ENCODE peak calls at places on chromosomes 6 and 20, in ten cellular contexts. K, X, U, G, E, H, A, T, M and W are unnamed samples. For H3K4me1, the result is how much of the 10 kb centered on the place peaks cover.

GRCh38 chr6:157541618-157542404 is 160.8 kb downstream of the ZDHHC14 start:
- DNase-seq in K (no peak), X (no peak), U (no peak), G (no peak), E (no peak), H (no peak), A (no peak), T (no peak), M (no peak), W (no peak)

GRCh38 chr6:151482290-151482689 is 11.5 kb upstream of the CCDC170 start:
- DNase-seq in K (no peak), X (no peak), U (no peak), G (no peak), E (no peak), H (no peak), A (no peak), T (no peak), M (no peak), W (no peak)

GRCh38 chr6:103122766-103123601 is 1729.5 kb downstream of the GRIK2 start:
- DNase-seq in K (peak), X (no peak), U (peak), G (peak), E (no peak), H (no peak), A (peak), T (peak), M (peak), W (no peak)

GRCh38 chr6:79536615-79536968 is 638 bp downstream of the LCA5 start:
- DNase-seq in K (peak), X (no peak), U (no peak), G (peak), E (no peak), H (no peak), A (peak), T (no peak), M (no peak), W (peak)

GRCh38 chr6:38528196-38528965 is 111.3 kb downstream of the BTBD9 start:
- DNase-seq in K (no peak), X (no peak), U (no peak), G (no peak), E (no peak), H (no peak), A (no peak), T (no peak), M (no peak), W (no peak)

GRCh38 chr6:131470549-131470948 is 102.5 kb upstream of the ARG1 start:
- DNase-seq in K (no peak), X (no peak), U (no peak), G (no peak), E (no peak), H (no peak), A (no peak), T (no peak), M (no peak), W (no peak)

GRCh38 chr6:89483111-89483720 is 50.3 kb downstream of the ANKRD6 start:
- DNase-seq in K (peak), X (no peak), U (no peak), G (peak), E (no peak), H (no peak), A (no peak), T (peak), M (no peak), W (no peak)

GRCh38 chr6:99609839-99610489 is 3.3 kb downstream of the PRDM13 start:
- DNase-seq in K (no peak), X (no peak), U (no peak), G (no peak), E (no peak), H (no peak), A (no peak), T (no peak), M (no peak), W (no peak)

GRCh38 chr6:117561128-117561527 is 41.2 kb downstream of the GOPC start:
- DNase-seq in K (no peak), X (no peak), U (no peak), G (no peak), E (no peak), H (no peak), A (no peak), T (no peak), M (no peak), W (no peak)

GRCh38 chr6:89895273-89895874 is 1.1 kb downstream of the GJA10 start:
- DNase-seq in K (peak), X (no peak), U (no peak), G (no peak), E (no peak), H (no peak), A (no peak), T (peak), M (no peak), W (no peak)

GRCh38 chr6:126188271-126188909 is 151.5 kb upstream of the CENPW start:
- DNase-seq in K (no peak), X (no peak), U (no peak), G (no peak), E (no peak), H (no peak), A (no peak), T (peak), M (no peak), W (no peak)

GRCh38 chr6:110897433-110897832 is 22.8 kb downstream of the AMD1 start:
- DNase-seq in K (no peak), X (no peak), U (no peak), G (no peak), E (no peak), H (no peak), A (no peak), T (no peak), M (no peak), W (no peak)

GRCh38 chr20:4045741-4046140 is 30.4 kb upstream of the RNF24 start:
- DNase-seq in K (no peak), X (no peak), U (no peak), G (no peak), E (no peak), H (no peak), A (no peak), T (no peak), M (no peak), W (no peak)

GRCh38 chr6:162085561-162085960 is 642.0 kb downstream of the PRKN start:
- DNase-seq in K (no peak), X (no peak), U (no peak), G (no peak), E (no peak), H (no peak), A (no peak), T (no peak), M (no peak), W (no peak)

GRCh38 chr20:58669287-58670006 is 18.4 kb downstream of the STX16 start:
- DNase-seq in K (no peak), X (peak), U (no peak), G (no peak), E (no peak), H (no peak), A (no peak), T (no peak), M (no peak), W (no peak)

GRCh38 chr6:86723729-86724128 is 213.6 kb upstream of the HTR1E start:
- DNase-seq in K (no peak), X (no peak), U (no peak), G (peak), E (no peak), H (no peak), A (no peak), T (no peak), M (no peak), W (no peak)

GRCh38 chr20:57930328-57930727 is 220.5 kb upstream of the PMEPA1 start:
- DNase-seq in K (no peak), X (no peak), U (no peak), G (no peak), E (no peak), H (no peak), A (no peak), T (no peak), M (no peak), W (no peak)

GRCh38 chr6:126696921-126697693 is 357.2 kb downstream of the CENPW start:
- DNase-seq in K (no peak), X (no peak), U (no peak), G (no peak), E (no peak), H (no peak), A (no peak), T (no peak), M (no peak), W (no peak)

GRCh38 chr20:59718681-59719080 is 114.3 kb downstream of the PHACTR3 start:
- DNase-seq in K (no peak), X (no peak), U (no peak), G (no peak), E (no peak), H (no peak), A (no peak), T (no peak), M (no peak), W (no peak)

GRCh38 chr6:85163553-85163952 is 286.3 kb upstream of the NT5E start:
- DNase-seq in K (no peak), X (no peak), U (no peak), G (no peak), E (no peak), H (no peak), A (no peak), T (no peak), M (no peak), W (no peak)

GRCh38 chr20:19697415-19697814 is 60.6 kb upstream of the RIN2 start:
- DNase-seq in K (no peak), X (no peak), U (no peak), G (no peak), E (no peak), H (no peak), A (no peak), T (no peak), M (no peak), W (no peak)

GRCh38 chr6:154578004-154578559 is 67.6 kb upstream of the CNKSR3 start:
- DNase-seq in K (no peak), X (no peak), U (no peak), G (no peak), E (no peak), H (no peak), A (no peak), T (no peak), M (no peak), W (no peak)

GRCh38 chr6:84074988-84075781 is 41.6 kb downstream of the MRAP2 start:
- DNase-seq in K (no peak), X (no peak), U (peak), G (no peak), E (no peak), H (no peak), A (no peak), T (no peak), M (peak), W (no peak)

GRCh38 chr6:148925701-148926100 is 178.9 kb downstream of the UST start:
- DNase-seq in K (no peak), X (no peak), U (no peak), G (no peak), E (no peak), H (no peak), A (no peak), T (no peak), M (no peak), W (no peak)

GRCh38 chr6:87237804-87238203 is 82.4 kb downstream of the ZNF292 start:
- DNase-seq in K (no peak), X (no peak), U (no peak), G (no peak), E (peak), H (no peak), A (no peak), T (peak), M (peak), W (no peak)

GRCh38 chr6:41062056-41062455 is 9.1 kb downstream of the APOBEC2 start:
- DNase-seq in K (no peak), X (no peak), U (no peak), G (no peak), E (no peak), H (no peak), A (no peak), T (no peak), M (no peak), W (no peak)

GRCh38 chr6:152273002-152273401 is 364.2 kb downstream of the SYNE1 start:
- DNase-seq in K (no peak), X (no peak), U (no peak), G (no peak), E (no peak), H (no peak), A (peak), T (no peak), M (no peak), W (no peak)

GRCh38 chr6:158607411-158608170 is 37.0 kb downstream of the DYNLT1 start:
- DNase-seq in K (no peak), X (no peak), U (no peak), G (no peak), E (no peak), H (no peak), A (no peak), T (no peak), M (no peak), W (no peak)

GRCh38 chr20:32482251-32483220 is 102.6 kb downstream of the NOL4L start:
- DNase-seq in K (no peak), X (peak), U (peak), G (peak), E (no peak), H (peak), A (peak), T (no peak), M (no peak), W (peak)

GRCh38 chr20:46959081-46959692 is 64.5 kb downstream of the EYA2 start:
- DNase-seq in K (no peak), X (no peak), U (no peak), G (no peak), E (peak), H (no peak), A (no peak), T (peak), M (peak), W (no peak)

GRCh38 chr6:1382883-1383728 is 6.3 kb upstream of the FOXF2 start:
- DNase-seq in K (no peak), X (peak), U (no peak), G (no peak), E (no peak), H (no peak), A (no peak), T (no peak), M (no peak), W (no peak)

GRCh38 chr20:41321003-41321402 is 3.5 kb upstream of the ZHX3 start:
- DNase-seq in K (no peak), X (no peak), U (no peak), G (no peak), E (no peak), H (no peak), A (no peak), T (no peak), M (no peak), W (no peak)

GRCh38 chr20:41316602-41317535 is 662 bp downstream of the ZHX3 start:
- DNase-seq in K (peak), X (peak), U (peak), G (peak), E (peak), H (peak), A (peak), T (peak), M (no peak), W (peak)

GRCh38 chr20:41316009-41316408 is 1.5 kb downstream of the ZHX3 start:
- DNase-seq in K (no peak), X (no peak), U (no peak), G (no peak), E (no peak), H (no peak), A (no peak), T (peak), M (no peak), W (no peak)

GRCh38 chr20:41317536-41318270 is at the start of gene ZHX3:
- DNase-seq in K (peak), X (peak), U (peak), G (peak), E (peak), H (peak), A (peak), T (peak), M (peak), W (peak)

DNA sequence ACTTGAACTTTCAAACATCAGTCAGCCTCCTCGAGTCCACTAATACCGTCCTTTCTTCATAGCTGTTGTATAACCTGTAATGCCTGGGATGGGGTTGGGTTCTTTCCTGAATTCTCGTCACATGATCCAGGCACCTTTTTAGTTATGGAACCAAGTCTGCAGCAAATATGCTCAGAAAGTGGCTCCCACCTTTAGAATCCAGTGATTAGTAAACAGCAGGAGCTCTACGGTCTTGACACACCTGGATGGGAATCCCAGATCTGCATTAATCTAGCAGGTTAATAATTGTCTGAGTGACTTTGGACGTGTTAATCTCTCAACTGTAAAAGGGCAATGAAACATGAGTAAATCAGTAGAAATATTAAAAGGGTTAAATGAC is 729 bp upstream of the ZHX3 start:
- DNase-seq in K (no peak), X (no peak), U (no peak), G (no peak), E (no peak), H (no peak), A (no peak), T (peak), M (no peak), W (no peak)
- TF ChIP-seq POLR2A in K (no peak), X (no peak), U (no peak), G (no peak), E (no peak), H (no peak), A (no peak), T (no peak), M (no peak), W (no peak)

GRCh38 chr20:55456316-55456940 is 548.9 kb downstream of the CBLN4 start:
- DNase-seq in K (no peak), X (no peak), U (no peak), G (no peak), E (no peak), H (no peak), A (no peak), T (no peak), M (no peak), W (no peak)
- H3K4me3 ChIP-seq in K (no peak), X (no peak), U (no peak), G (no peak), E (no peak), H (no peak), A (no peak), T (no peak), M (no peak), W (no peak)

DNA sequence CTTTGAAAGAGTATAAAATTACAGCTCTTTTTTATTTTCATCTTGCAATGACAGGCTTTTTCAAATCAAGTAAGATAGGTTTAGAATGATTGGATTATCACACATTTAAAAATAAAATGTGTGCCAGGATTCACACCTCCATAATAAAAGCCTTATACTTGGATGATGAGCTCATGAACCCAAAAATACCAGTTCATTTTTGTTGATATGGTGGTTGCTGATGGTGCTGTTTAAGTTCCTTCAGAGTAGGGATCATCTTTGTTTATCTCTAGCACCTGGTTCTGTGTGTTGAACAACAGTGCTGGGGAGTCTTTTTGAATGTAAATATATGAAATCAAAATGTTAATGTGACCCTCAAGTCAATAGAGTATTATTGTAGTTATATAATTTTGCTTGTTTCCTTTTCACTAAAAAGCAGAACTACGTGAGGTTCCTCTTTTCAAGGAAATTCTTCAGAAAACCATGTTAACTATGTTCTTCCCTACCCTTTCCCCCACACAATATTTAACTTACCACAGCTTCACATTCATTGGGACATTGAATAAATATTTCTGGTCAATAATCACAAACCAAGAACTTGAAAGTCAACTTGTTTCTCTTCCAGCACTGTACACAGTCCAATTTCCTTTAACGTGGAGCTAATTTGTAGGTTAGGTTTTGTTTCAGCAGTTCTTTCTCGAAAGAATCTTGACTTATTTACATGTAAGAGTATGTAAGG is 945.8 kb upstream of the CITED2 start:
- DNase-seq in K (no peak), X (no peak), U (no peak), G (no peak), E (no peak), H (no peak), A (no peak), T (no peak), M (no peak), W (no peak)
- H3K4me1 ChIP-seq in K (under half), X (under half), U (under half), G (under half), E (under half), H (under half), A (under half), T (under half), M (under half), W (under half)

GRCh38 chr20:36862857-36863668 is 12.9 kb upstream of the TLDC2 start:
- DNase-seq in K (peak), X (no peak), U (no peak), G (no peak), E (no peak), H (no peak), A (no peak), T (no peak), M (no peak), W (no peak)
- TF ChIP-seq POLR2A in K (peak), X (no peak), U (no peak), G (no peak), E (peak), H (no peak), A (no peak), T (no peak), M (peak), W (no peak)

GRCh38 chr20:53916173-53916512 is 154.3 kb downstream of the BCAS1 start:
- DNase-seq in K (no peak), X (no peak), U (no peak), G (no peak), E (no peak), H (no peak), A (no peak), T (no peak), M (no peak), W (no peak)

GRCh38 chr20:53915459-53916172 is 154.8 kb downstream of the BCAS1 start:
- DNase-seq in K (peak), X (peak), U (peak), G (peak), E (peak), H (peak), A (peak), T (peak), M (peak), W (peak)

GRCh38 chr20:53914861-53915458 is 155.4 kb downstream of the BCAS1 start:
- DNase-seq in K (no peak), X (no peak), U (no peak), G (no peak), E (no peak), H (no peak), A (no peak), T (no peak), M (no peak), W (no peak)

GRCh38 chr20:53911301-53911700 is 159.1 kb downstream of the BCAS1 start:
- DNase-seq in K (no peak), X (no peak), U (no peak), G (no peak), E (no peak), H (no peak), A (peak), T (no peak), M (no peak), W (no peak)

DNA sequence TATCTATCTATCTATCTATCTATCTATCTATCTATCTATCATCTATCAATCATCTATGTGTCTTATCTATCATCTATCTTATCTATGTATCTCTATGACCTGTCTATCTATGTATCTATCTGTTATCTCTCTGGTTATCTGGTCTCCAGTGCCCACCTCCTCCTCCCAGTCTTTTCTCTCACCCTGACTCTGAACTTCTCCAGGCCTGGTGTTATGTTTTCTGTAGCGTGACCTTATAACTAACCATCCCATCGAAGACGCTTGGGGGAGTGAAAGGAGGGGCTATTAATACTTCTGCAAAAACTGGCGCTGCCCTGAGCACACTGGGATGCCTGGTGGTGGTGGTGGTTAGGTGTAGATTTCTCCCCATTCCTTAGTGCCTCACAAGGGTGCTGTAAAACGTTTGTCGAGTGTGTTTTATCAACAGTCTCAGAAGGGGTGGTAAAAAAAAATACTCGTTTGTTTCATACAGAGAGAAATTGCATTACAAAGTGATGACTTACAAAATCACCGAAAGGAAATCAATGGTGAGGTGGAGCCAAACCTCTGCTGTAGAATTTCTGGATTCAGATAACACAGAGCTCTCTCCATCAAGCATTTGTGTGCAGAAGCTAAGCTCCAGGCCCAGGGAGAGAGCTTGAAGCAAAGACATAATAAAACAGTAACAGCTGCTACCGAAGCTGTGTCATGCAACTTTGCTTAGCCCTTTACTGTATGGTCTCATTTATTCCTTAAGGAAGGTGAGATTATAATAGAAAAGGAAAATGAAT is 156.1 kb downstream of the BCAS1 start:
- DNase-seq in K (no peak), X (no peak), U (no peak), G (peak), E (no peak), H (no peak), A (peak), T (no peak), M (no peak), W (no peak)
- H3K4me3 ChIP-seq in K (no peak), X (no peak), U (no peak), G (no peak), E (no peak), H (no peak), A (no peak), T (no peak), M (no peak), W (no peak)